ENCODE peak calls at places on chromosome 17, in four cellular contexts. One of them, this sample, is unnamed.

GRCh38 chr17:81420769-81421462 is 25.7 kb downstream of the BAHCC1 start:
- DNase-seq in A549: no peak
- DNase-seq in endothelial cell of umbilical vein: peak; percentile 23
- DNase-seq in GM06990: no peak
- DNase-seq in this sample: no peak

GRCh38 chr17:933168-934083 is 46.1 kb downstream of the NXN start:
- DNase-seq in A549: peak; percentile 89
- DNase-seq in endothelial cell of umbilical vein: peak; percentile 94
- DNase-seq in GM06990: no peak
- DNase-seq in this sample: no peak

GRCh38 chr17:81365601-81366585 is 29.4 kb upstream of the BAHCC1 start:
- DNase-seq in A549: no peak
- DNase-seq in endothelial cell of umbilical vein: peak; percentile 84
- DNase-seq in GM06990: no peak
- DNase-seq in this sample: no peak

GRCh38 chr17:30234954-30235353 is 543 bp downstream of the SLC6A4 start:
- DNase-seq in A549: no peak
- DNase-seq in endothelial cell of umbilical vein: no peak
- DNase-seq in GM06990: peak; percentile 61
- DNase-seq in this sample: no peak

GRCh38 chr17:1908699-1909309 is 79.0 kb downstream of the RPA1 start:
- DNase-seq in A549: peak; percentile 81
- DNase-seq in endothelial cell of umbilical vein: peak; percentile 64
- DNase-seq in GM06990: no peak
- DNase-seq in this sample: no peak

GRCh38 chr17:36578671-36579070 is 13.0 kb upstream of the DHRS11 start:
- DNase-seq in A549: no peak
- DNase-seq in endothelial cell of umbilical vein: no peak
- DNase-seq in GM06990: no peak
- DNase-seq in this sample: no peak

GRCh38 chr17:68697850-68698313 is 96.7 kb upstream of the FAM20A start:
- DNase-seq in A549: no peak
- DNase-seq in endothelial cell of umbilical vein: no peak
- DNase-seq in GM06990: no peak
- DNase-seq in this sample: no peak

GRCh38 chr17:13792314-13792713 is 190.6 kb upstream of the HS3ST3A1 start:
- DNase-seq in A549: no peak
- DNase-seq in endothelial cell of umbilical vein: no peak
- DNase-seq in GM06990: no peak
- DNase-seq in this sample: no peak

GRCh38 chr17:62187681-62188080 is 122.6 kb upstream of the MED13 start:
- DNase-seq in A549: no peak
- DNase-seq in endothelial cell of umbilical vein: no peak
- DNase-seq in GM06990: no peak
- DNase-seq in this sample: no peak

DNA sequence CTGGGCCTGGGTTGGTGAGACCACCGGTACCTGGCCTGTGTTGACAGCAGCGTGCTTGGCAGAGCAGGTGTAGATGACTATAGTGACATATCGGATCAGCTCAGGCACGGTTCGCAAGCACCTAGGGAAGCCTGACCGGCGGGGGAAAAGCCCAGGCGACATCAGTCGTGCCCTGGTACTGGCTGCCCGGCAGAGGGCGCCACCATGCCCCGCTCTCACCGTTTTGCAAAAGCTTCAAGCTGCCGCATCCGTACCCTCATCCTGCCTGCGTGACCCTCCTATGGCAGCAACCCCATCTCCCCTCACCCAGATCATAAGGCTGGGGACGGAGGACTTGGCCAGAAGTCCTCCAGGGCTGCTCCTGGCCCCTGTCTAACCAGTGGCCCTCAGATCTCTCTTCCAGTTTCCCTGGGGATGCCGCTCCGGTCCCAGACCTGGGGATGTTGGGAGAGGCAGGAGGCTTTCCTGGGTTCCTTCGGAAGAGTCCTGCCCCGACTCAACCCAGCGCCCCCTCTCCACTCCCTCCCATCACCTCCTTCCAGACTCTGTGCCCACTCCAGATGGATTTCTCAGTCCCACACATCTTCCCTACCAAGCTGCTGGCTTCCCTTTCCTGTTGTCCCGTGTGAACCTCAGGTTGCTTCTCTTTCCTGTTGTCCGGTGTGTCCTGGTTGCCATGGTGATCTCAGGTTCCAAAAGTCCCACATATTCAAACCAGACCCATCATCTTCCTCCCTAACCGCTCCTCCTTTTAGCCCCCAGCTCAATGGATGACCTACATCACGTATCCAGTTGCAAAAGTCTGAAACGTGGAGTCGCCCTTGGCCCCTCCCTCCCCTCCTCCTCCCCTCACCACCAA is 13.7 kb downstream of the ALOX12B start:
- DNase-seq in A549: peak; percentile 84
- DNase-seq in endothelial cell of umbilical vein: peak; percentile 59
- DNase-seq in GM06990: peak; percentile 72
- DNase-seq in this sample: peak; percentile 83
- TF ChIP-seq CTCF in A549: peak; percentile 97
- TF ChIP-seq CTCF in endothelial cell of umbilical vein: peak; percentile 92
- TF ChIP-seq CTCF in GM06990: peak; percentile 99
- TF ChIP-seq CTCF in this sample: peak; percentile 56

DNA sequence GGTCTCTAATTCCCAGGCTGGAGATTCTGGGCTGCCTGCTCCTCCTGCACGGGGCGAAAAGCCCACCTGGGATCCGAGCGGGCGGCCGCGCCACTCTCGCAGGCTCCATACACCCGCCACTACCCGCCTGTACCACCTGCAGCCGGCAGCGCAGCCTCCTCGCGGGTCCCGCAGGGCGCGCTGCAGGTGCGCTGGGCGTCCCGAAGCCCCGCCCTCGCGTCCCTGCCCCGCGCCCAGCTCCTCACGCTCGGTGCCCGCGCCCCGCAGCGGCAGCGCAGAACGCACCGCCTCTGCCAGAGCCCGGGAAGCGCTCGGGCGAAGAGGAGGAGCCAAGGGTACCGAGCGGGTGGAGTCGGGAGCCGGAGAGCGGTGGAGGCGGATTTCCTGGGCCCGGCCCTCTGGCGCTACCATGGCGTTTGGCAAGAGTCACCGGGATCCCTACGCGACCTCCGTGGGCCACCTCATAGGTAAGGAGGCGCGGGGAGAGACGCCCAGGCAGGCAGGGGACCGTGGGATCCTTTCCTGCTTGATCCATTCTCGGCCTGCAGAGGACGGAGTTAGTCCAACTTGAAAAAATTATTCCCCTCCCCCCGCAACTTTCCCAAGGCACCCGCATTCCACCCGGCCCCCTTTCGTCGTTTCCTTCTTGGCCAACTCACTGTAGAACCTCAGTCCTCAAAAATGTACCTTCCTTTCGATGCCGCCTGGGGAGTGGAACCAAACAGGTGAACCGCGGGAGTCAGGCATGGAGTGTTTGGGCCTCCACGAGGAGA is at the start of gene TOM1L1:
- DNase-seq in A549: peak; percentile 85
- DNase-seq in endothelial cell of umbilical vein: no peak
- DNase-seq in GM06990: peak; percentile 49
- DNase-seq in this sample: no peak
- TF ChIP-seq CTCF in A549: no peak
- TF ChIP-seq CTCF in endothelial cell of umbilical vein: no peak
- TF ChIP-seq CTCF in GM06990: peak; percentile 5
- TF ChIP-seq CTCF in this sample: no peak

GRCh38 chr17:39122982-39123381 is 28.5 kb downstream of the PLXDC1 start:
- DNase-seq in A549: no peak
- DNase-seq in endothelial cell of umbilical vein: no peak
- DNase-seq in GM06990: no peak
- DNase-seq in this sample: no peak
- TF ChIP-seq CTCF in A549: no peak
- TF ChIP-seq CTCF in endothelial cell of umbilical vein: no peak
- TF ChIP-seq CTCF in GM06990: no peak
- TF ChIP-seq CTCF in this sample: no peak

GRCh38 chr17:12554251-12554650 is 111.4 kb upstream of the MYOCD start:
- DNase-seq in A549: no peak
- DNase-seq in endothelial cell of umbilical vein: no peak
- DNase-seq in GM06990: no peak
- DNase-seq in this sample: no peak
- TF ChIP-seq CTCF in A549: no peak
- TF ChIP-seq CTCF in endothelial cell of umbilical vein: no peak
- TF ChIP-seq CTCF in GM06990: no peak
- TF ChIP-seq CTCF in this sample: no peak

This sample was measured in activated B cell treated with CpG ODN at 0.5 μM for 24 hours.